ENCODE peak calls at places on chromosomes 7 and 10, in ten cellular contexts. V, K, S, E, F, U, M, B, Z and N are unnamed samples.

GRCh38 chr10:15084502-15084922 is 4.1 kb downstream of the ACBD7 start:
- DNase-seq in V (peak; percentile 85), K (peak; percentile 45), S (no peak), E (peak; percentile 88), F (peak; percentile 77), U (no peak), M (no peak), B (no peak), Z (peak; percentile 91), N (peak; percentile 74)

GRCh38 chr10:130808686-130809085 is 502.8 kb downstream of the TCERG1L start:
- DNase-seq in V (no peak), K (no peak), S (no peak), E (no peak), F (no peak), U (no peak), M (no peak), B (no peak), Z (no peak), N (no peak)

GRCh38 chr7:1064581-1064980 is 20.2 kb downstream of the GPR146 start:
- DNase-seq in V (no peak), K (no peak), S (no peak), E (no peak), F (no peak), U (no peak), M (no peak), B (no peak), Z (no peak), N (no peak)

GRCh38 chr10:68154211-68154497 is 44.9 kb downstream of the MYPN start:
- DNase-seq in V (no peak), K (peak; percentile 71), S (no peak), E (peak; percentile 29), F (peak; percentile 41), U (no peak), M (no peak), B (no peak), Z (peak; percentile 32), N (peak; percentile 70)

GRCh38 chr10:96830511-96831199 is 1.4 kb upstream of the LCOR start:
- DNase-seq in V (no peak), K (peak; percentile 75), S (peak; percentile 56), E (peak; percentile 83), F (peak; percentile 50), U (peak; percentile 75), M (peak; percentile 73), B (peak; percentile 92), Z (peak; percentile 55), N (peak; percentile 83)

GRCh38 chr10:119657725-119658124 is 6.5 kb downstream of the BAG3 start:
- DNase-seq in V (no peak), K (peak; percentile 52), S (no peak), E (no peak), F (no peak), U (no peak), M (no peak), B (no peak), Z (no peak), N (no peak)

GRCh38 chr7:128383781-128384180 is 22.3 kb upstream of the PRRT4 start:
- DNase-seq in V (no peak), K (peak; percentile 36), S (no peak), E (no peak), F (peak; percentile 62), U (no peak), M (no peak), B (no peak), Z (no peak), N (peak; percentile 53)

GRCh38 chr7:108348913-108349312 is 107.3 kb downstream of the NRCAM start:
- DNase-seq in V (no peak), K (no peak), S (no peak), E (peak; percentile 38), F (peak; percentile 47), U (no peak), M (no peak), B (no peak), Z (peak; percentile 67), N (no peak)

GRCh38 chr10:76388321-76388720 is 956.9 kb downstream of the LRMDA start:
- DNase-seq in V (no peak), K (no peak), S (no peak), E (no peak), F (no peak), U (no peak), M (no peak), B (no peak), Z (peak; percentile 4), N (no peak)

GRCh38 chr7:121504478-121504877 is 108.4 kb upstream of the FAM3C start:
- DNase-seq in V (peak; percentile 68), K (no peak), S (no peak), E (peak; percentile 17), F (peak; percentile 83), U (no peak), M (no peak), B (no peak), Z (peak; percentile 80), N (peak; percentile 52)

GRCh38 chr10:50637003-50637579 is 13.3 kb upstream of the SGMS1 start:
- DNase-seq in V (no peak), K (no peak), S (no peak), E (no peak), F (peak; percentile 13), U (no peak), M (peak; percentile 67), B (no peak), Z (peak; percentile 33), N (no peak)

GRCh38 chr10:372566-372965 is 237.3 kb downstream of the ZMYND11 start:
- DNase-seq in V (no peak), K (no peak), S (no peak), E (no peak), F (no peak), U (no peak), M (no peak), B (no peak), Z (no peak), N (no peak)

GRCh38 chr10:131993298-131993674 is 11.6 kb upstream of the BNIP3 start:
- DNase-seq in V (no peak), K (no peak), S (no peak), E (no peak), F (no peak), U (no peak), M (no peak), B (no peak), Z (no peak), N (no peak)

GRCh38 chr10:100403734-100404133 is 56.7 kb downstream of the SCD start:
- DNase-seq in V (no peak), K (no peak), S (no peak), E (no peak), F (no peak), U (no peak), M (no peak), B (no peak), Z (no peak), N (no peak)

GRCh38 chr7:112362796-112363195 is 87.5 kb upstream of the IFRD1 start:
- DNase-seq in V (no peak), K (no peak), S (no peak), E (no peak), F (no peak), U (no peak), M (no peak), B (no peak), Z (no peak), N (peak; percentile 91)

GRCh38 chr10:58919927-58920654 is 256.4 kb upstream of the PHYHIPL start:
- DNase-seq in V (peak; percentile 23), K (no peak), S (no peak), E (peak; percentile 72), F (peak; percentile 58), U (no peak), M (no peak), B (no peak), Z (peak; percentile 90), N (peak; percentile 70)

GRCh38 chr7:29146082-29146706 is at the start of gene CPVL:
- DNase-seq in V (no peak), K (peak; percentile 80), S (no peak), E (no peak), F (no peak), U (no peak), M (no peak), B (peak; percentile 3), Z (no peak), N (peak; percentile 91)

GRCh38 chr7:70218006-70218405 is 619.7 kb downstream of the AUTS2 start:
- DNase-seq in V (no peak), K (no peak), S (no peak), E (no peak), F (no peak), U (no peak), M (no peak), B (no peak), Z (no peak), N (no peak)

GRCh38 chr10:58137813-58138212 is 129.9 kb downstream of the IPMK start:
- DNase-seq in V (no peak), K (no peak), S (no peak), E (no peak), F (no peak), U (no peak), M (no peak), B (no peak), Z (no peak), N (no peak)

GRCh38 chr7:111080495-111081105 is 10.3 kb upstream of the LRRN3 start:
- DNase-seq in V (no peak), K (no peak), S (no peak), E (no peak), F (no peak), U (no peak), M (no peak), B (no peak), Z (no peak), N (no peak)

GRCh38 chr7:69677054-69677847 is 79.0 kb downstream of the AUTS2 start:
- DNase-seq in V (no peak), K (no peak), S (no peak), E (peak; percentile 18), F (no peak), U (no peak), M (no peak), B (no peak), Z (no peak), N (peak; percentile 46)

GRCh38 chr7:149414745-149415390 is 46.0 kb downstream of the ZNF777 start:
- DNase-seq in V (no peak), K (peak; percentile 75), S (no peak), E (peak; percentile 29), F (peak; percentile 49), U (peak; percentile 14), M (no peak), B (peak; percentile 58), Z (peak; percentile 17), N (peak; percentile 100)

GRCh38 chr7:36651404-36651803 is 72.9 kb downstream of the AOAH start:
- DNase-seq in V (no peak), K (no peak), S (no peak), E (no peak), F (no peak), U (no peak), M (no peak), B (no peak), Z (peak; percentile 65), N (no peak)

GRCh38 chr10:70193391-70193844 is 23.1 kb upstream of the SAR1A start:
- DNase-seq in V (no peak), K (no peak), S (no peak), E (no peak), F (no peak), U (no peak), M (no peak), B (no peak), Z (no peak), N (no peak)

GRCh38 chr10:33189373-33189772 is 145.1 kb downstream of the NRP1 start:
- DNase-seq in V (no peak), K (no peak), S (no peak), E (no peak), F (no peak), U (no peak), M (no peak), B (no peak), Z (no peak), N (no peak)

GRCh38 chr7:138491612-138492386 is 31.7 kb downstream of the TRIM24 start:
- DNase-seq in V (no peak), K (no peak), S (no peak), E (no peak), F (no peak), U (no peak), M (no peak), B (no peak), Z (no peak), N (no peak)

GRCh38 chr7:39606352-39606751 is 17.0 kb upstream of the RALA start:
- DNase-seq in V (no peak), K (no peak), S (no peak), E (no peak), F (no peak), U (no peak), M (no peak), B (no peak), Z (no peak), N (no peak)

GRCh38 chr10:91198781-91199180 is 21.7 kb upstream of the PCGF5 start:
- DNase-seq in V (peak; percentile 42), K (no peak), S (no peak), E (no peak), F (peak; percentile 72), U (peak; percentile 19), M (peak; percentile 64), B (peak; percentile 39), Z (no peak), N (no peak)